ENCODE peak calls at places on chromosomes 16 and 17, in nine cellular contexts. A, E, M, G, X, Q, J, F and Z are unnamed samples.

GRCh38 chr16:66248096-66248495 is 118.4 kb upstream of the CDH5 start:
- DNase-seq in G (peak), E (no peak), Q (no peak), J (peak), X (peak), F (no peak), M (peak), A (no peak), Z (peak)

GRCh38 chr17:75509528-75510258 is 5.6 kb downstream of the CASKIN2 start:
- DNase-seq in E (no peak), J (no peak), F (no peak), Q (no peak), G (no peak), A (no peak), X (no peak), M (no peak), Z (no peak)

GRCh38 chr17:10372906-10373305 is at the start of gene MYH13:
- DNase-seq in Q (no peak), F (no peak), A (no peak), J (no peak), E (no peak), G (no peak), M (no peak), X (no peak), Z (no peak)

GRCh38 chr16:78436023-78436422 is 336.6 kb downstream of the WWOX start:
- DNase-seq in J (no peak), F (no peak), M (no peak), A (no peak), E (no peak), G (no peak), Q (no peak), X (no peak), Z (no peak)

GRCh38 chr16:25161753-25162152 is 50.2 kb downstream of the LCMT1 start:
- DNase-seq in J (no peak), M (no peak), X (no peak), A (no peak), G (no peak), E (no peak), Q (no peak), F (no peak), Z (no peak)

GRCh38 chr16:74184839-74185238 is 111.8 kb upstream of the PSMD7 start:
- DNase-seq in F (no peak), Q (no peak), X (no peak), M (no peak), A (no peak), J (no peak), G (no peak), E (no peak), Z (no peak)

GRCh38 chr16:56860226-56861020 is 4.6 kb upstream of the SLC12A3 start:
- DNase-seq in E (no peak), F (no peak), J (no peak), M (no peak), Q (no peak), G (no peak), A (no peak), X (no peak), Z (no peak)

GRCh38 chr16:81469710-81470481 is 25.3 kb downstream of the CMIP start:
- DNase-seq in E (no peak), G (no peak), Q (no peak), X (no peak), M (no peak), J (no peak), A (no peak), F (no peak), Z (no peak)

GRCh38 chr16:21663889-21664647 is at the start of gene OTOA:
- DNase-seq in Q (no peak), F (no peak), M (peak), G (no peak), X (no peak), J (no peak), A (peak), E (no peak), Z (no peak)

GRCh38 chr16:79713609-79714309 is 113.2 kb upstream of the MAF start:
- DNase-seq in A (no peak), X (no peak), G (no peak), Q (no peak), E (no peak), F (no peak), M (no peak), J (no peak), Z (no peak)

GRCh38 chr17:17151055-17151454 is 55.1 kb downstream of the PLD6 start:
- DNase-seq in F (no peak), Q (no peak), E (peak), M (no peak), X (no peak), J (peak), A (no peak), G (no peak), Z (no peak)

GRCh38 chr17:45224671-45225050 is 3.0 kb downstream of the FMNL1 start:
- DNase-seq in A (no peak), X (no peak), G (no peak), E (peak), M (no peak), J (no peak), Q (no peak), F (no peak), Z (no peak)

GRCh38 chr17:82087961-82088837 is 9.8 kb downstream of the FASN start:
- DNase-seq in A (no peak), G (no peak), J (no peak), Q (no peak), M (no peak), X (no peak), E (no peak), F (no peak), Z (no peak)
- TF ChIP-seq POLR2A in A (no peak), G (no peak), J (no peak), Q (no peak), M (no peak), X (no peak), E (no peak), F (no peak), Z (no peak)

DNA sequence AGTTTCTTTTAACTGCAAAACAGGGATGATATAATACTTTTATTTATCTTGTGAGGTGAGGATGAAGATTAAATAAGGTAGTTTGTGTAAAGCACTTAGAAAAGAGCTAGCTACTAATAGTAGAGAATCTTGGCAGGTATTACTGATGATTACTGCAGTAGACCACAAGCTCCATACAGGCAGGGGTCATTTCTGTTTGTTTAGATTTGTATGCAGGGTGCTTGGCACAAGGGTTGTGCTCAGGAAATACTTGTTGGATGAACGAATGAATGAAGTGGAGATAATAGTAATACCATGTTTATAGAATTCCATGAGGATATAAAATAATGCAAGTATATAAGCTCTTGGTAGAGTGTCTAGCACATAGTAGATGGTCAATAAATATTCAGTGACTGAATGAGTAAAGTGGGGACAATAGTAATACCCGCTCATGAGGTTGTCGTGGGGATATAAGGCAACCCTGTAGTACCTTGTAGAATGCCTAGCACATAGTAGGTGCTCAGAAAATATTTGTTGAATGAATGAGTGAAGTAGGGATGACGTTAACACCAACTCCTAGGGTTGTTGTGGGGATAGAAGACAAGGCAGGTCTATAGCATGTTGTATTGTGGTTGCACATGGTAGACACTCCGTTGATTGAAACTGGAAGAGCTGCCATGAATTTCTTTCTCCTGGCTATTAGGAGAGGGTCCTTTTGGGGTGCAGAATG is 83.0 kb downstream of the ABCC1 start:
- DNase-seq in F (no peak), X (no peak), J (peak), Q (no peak), G (no peak), E (no peak), A (no peak), M (no peak), Z (no peak)
- TF ChIP-seq POLR2A in F (no peak), X (no peak), J (no peak), Q (no peak), G (no peak), E (no peak), A (no peak), M (no peak), Z (no peak)

DNA sequence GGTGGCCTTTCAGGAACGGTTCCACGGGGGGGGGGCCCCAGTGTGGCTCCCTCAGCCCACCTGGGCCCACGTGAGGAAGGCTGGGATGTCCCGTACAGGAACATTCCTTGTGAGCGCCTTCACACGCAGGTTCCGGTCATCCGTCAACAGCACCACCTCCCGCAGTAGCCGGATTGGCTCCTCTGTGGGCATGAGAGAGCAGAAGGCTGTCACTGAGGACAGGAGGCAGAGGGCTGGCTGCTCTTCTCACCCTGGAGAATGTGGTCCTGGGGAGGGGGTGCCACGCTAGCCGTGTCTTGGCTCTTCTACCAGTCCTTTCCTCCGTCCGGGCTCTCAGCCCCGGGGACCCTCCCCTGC is 6.5 kb downstream of the HIC1 start:
- DNase-seq in F (no peak), G (no peak), M (no peak), Q (no peak), X (no peak), E (no peak), A (no peak), J (no peak), Z (no peak)
- TF ChIP-seq POLR2A in F (no peak), G (no peak), M (no peak), Q (no peak), X (no peak), E (no peak), A (no peak), J (no peak), Z (no peak)

GRCh38 chr16:2170080-2170479 is 14.5 kb downstream of the TRAF7 start:
- DNase-seq in G (no peak), A (no peak), J (no peak), E (no peak), Q (no peak), M (no peak), F (no peak), X (no peak), Z (no peak)
- TF ChIP-seq POLR2A in G (peak), A (no peak), J (no peak), E (no peak), Q (no peak), M (no peak), F (no peak), X (no peak), Z (no peak)

GRCh38 chr17:8630802-8631553 is 453 bp upstream of the MYH10 start:
- DNase-seq in G (peak), X (peak), Q (no peak), A (peak), E (peak), F (peak), M (peak), J (peak), Z (peak)
- TF ChIP-seq POLR2A in G (no peak), X (no peak), Q (no peak), A (no peak), E (no peak), F (peak), M (no peak), J (no peak), Z (no peak)